ENCODE peak calls at places on chromosomes 11 and 22, in five cellular contexts. W is epithelial cell of prostate, A is T-helper 1 cell, B is HS-5, V is IMR-90. Y is an unnamed sample.
A peak's percentile ranks its signal among the peaks of the same experiment; 100 is the strongest.

GRCh38 chr11:71551711-71552110 is 3.5 kb downstream of the KRTAP5-9 start:
- DNase-seq in A (no peak), W (no peak), B (no peak), V (no peak), Y (no peak)

GRCh38 chr11:5247479-5248192 is 2.0 kb downstream of the HBG1 start:
- DNase-seq in A (no peak), B (no peak), V (peak; percentile 23), W (no peak), Y (no peak)

GRCh38 chr11:46391578-46392420 is at the start of gene CHRM4:
- DNase-seq in V (peak; percentile 45), B (no peak), W (no peak), A (no peak), Y (no peak)

GRCh38 chr22:49406879-49407587 is 420.6 kb downstream of the BRD1 start:
- DNase-seq in B (no peak), A (no peak), V (no peak), W (no peak), Y (no peak)

GRCh38 chr11:12746593-12747097 is 72.4 kb downstream of the TEAD1 start:
- DNase-seq in B (no peak), W (no peak), V (peak; percentile 93), A (no peak), Y (no peak)

GRCh38 chr22:29346659-29347058 is 31.2 kb upstream of the RASL10A start:
- DNase-seq in B (no peak), W (no peak), A (no peak), V (no peak), Y (no peak)

GRCh38 chr11:70579376-70579955 is 181.1 kb downstream of the CTTN start:
- DNase-seq in B (no peak), W (no peak), A (no peak), V (no peak), Y (no peak)

GRCh38 chr11:125942771-125943428 is 2.9 kb upstream of the VSIG10L2 start:
- DNase-seq in A (no peak), B (no peak), V (no peak), W (no peak), Y (no peak)

GRCh38 chr11:66728760-66729385 is at the start of gene SPTBN2:
- DNase-seq in V (no peak), A (no peak), B (no peak), W (no peak), Y (peak; percentile 8)

GRCh38 chr22:29340566-29340965 is 25.1 kb upstream of the RASL10A start:
- DNase-seq in W (no peak), A (no peak), V (no peak), B (no peak), Y (no peak)

GRCh38 chr11:117607449-117607848 is 189.6 kb downstream of the DSCAML1 start:
- DNase-seq in W (no peak), B (no peak), V (no peak), A (no peak), Y (no peak)

GRCh38 chr22:17476838-17477237 is 86.5 kb upstream of the SLC25A18 start:
- DNase-seq in B (no peak), V (no peak), W (no peak), A (no peak), Y (no peak)

GRCh38 chr11:2804189-2804588 is 81.4 kb downstream of the CDKN1C start:
- DNase-seq in W (no peak), B (no peak), A (no peak), V (no peak), Y (no peak)

GRCh38 chr22:35957589-35957988 is 71.0 kb downstream of the RBFOX2 start:
- DNase-seq in V (no peak), B (no peak), W (no peak), A (no peak), Y (no peak)

GRCh38 chr11:122882809-122883681 is 486 bp downstream of the JHY start:
- DNase-seq in B (peak; percentile 20), A (peak; percentile 50), V (peak; percentile 55), W (no peak), Y (peak; percentile 23)

GRCh38 chr11:69510471-69511357 is 29.3 kb downstream of the LINC01488 start:
- DNase-seq in B (no peak), A (no peak), V (peak; percentile 72), W (no peak), Y (no peak)

GRCh38 chr22:48320671-48321515 is 1506.8 kb downstream of the BRD1 start:
- DNase-seq in V (no peak), A (no peak), B (no peak), W (no peak), Y (no peak)

GRCh38 chr11:15006139-15006759 is 34.1 kb upstream of the CALCA start:
- DNase-seq in B (peak; percentile 29), V (peak; percentile 46), W (peak; percentile 5), A (no peak), Y (no peak)

GRCh38 chr11:5891216-5891800 is 1.7 kb upstream of the OR52E5 start:
- DNase-seq in B (peak; percentile 4), V (peak; percentile 6), W (no peak), A (no peak), Y (no peak)

GRCh38 chr22:23828800-23829680 is 9.8 kb downstream of the DERL3 start:
- DNase-seq in V (no peak), B (no peak), W (no peak), A (no peak), Y (no peak)

GRCh38 chr22:29306830-29307657 is 594 bp downstream of the GAS2L1 start:
- DNase-seq in A (peak; percentile 32), B (no peak), V (peak; percentile 61), W (no peak), Y (peak; percentile 13)

GRCh38 chr22:27032121-27032761 is 374.9 kb downstream of the MIAT start:
- DNase-seq in A (no peak), W (no peak), B (no peak), V (no peak), Y (no peak)

GRCh38 chr22:21942407-21942895 is 10.2 kb downstream of the PPM1F start:
- DNase-seq in A (no peak), W (peak; percentile 46), B (peak; percentile 89), V (peak; percentile 88), Y (no peak)

GRCh38 chr11:88484873-88485621 is 147.5 kb upstream of the CTSC start:
- DNase-seq in A (no peak), B (no peak), V (peak; percentile 23), W (peak; percentile 65), Y (no peak)

GRCh38 chr11:107683807-107684206 is 28.0 kb downstream of the SLN start:
- DNase-seq in V (no peak), W (no peak), A (no peak), B (no peak), Y (no peak)

GRCh38 chr22:41411021-41411851 is 29.5 kb downstream of the TEF start:
- DNase-seq in B (no peak), V (no peak), W (no peak), A (no peak), Y (no peak)

GRCh38 chr11:43947003-43947500 is 4.6 kb downstream of the C11orf96 start:
- DNase-seq in B (no peak), V (peak; percentile 47), A (no peak), W (no peak), Y (no peak)

GRCh38 chr11:8228206-8228605 is 35.5 kb downstream of the LMO1 start:
- DNase-seq in B (no peak), W (no peak), A (no peak), V (no peak), Y (no peak)

GRCh38 chr11:45771194-45771941 is 33.6 kb upstream of the SLC35C1 start:
- DNase-seq in W (no peak), V (peak; percentile 38), B (peak; percentile 26), A (peak; percentile 44), Y (peak; percentile 44)

GRCh38 chr11:47494996-47495855 is 46.3 kb upstream of the RAPSN start:
- DNase-seq in B (no peak), A (no peak), V (peak; percentile 60), W (no peak), Y (no peak)

GRCh38 chr22:37601540-37602442 is 6.8 kb upstream of the GGA1 start:
- DNase-seq in B (no peak), A (no peak), W (no peak), V (peak; percentile 33), Y (no peak)

Y was measured in CD4-positive, alpha-beta T cell.